ENCODE peak calls at places on chromosome 7, in four cellular contexts. A, Q, O and G are unnamed samples.

GRCh38 chr7:16967174-16967868 is 85.5 kb upstream of the AGR3 start:
- DNase-seq in A (no peak), Q (no peak), O (no peak), G (no peak)

GRCh38 chr7:66687186-66687585 is 53.3 kb upstream of the RABGEF1 start:
- DNase-seq in A (no peak), Q (no peak), O (no peak), G (no peak)

GRCh38 chr7:129188892-129189660 is 643 bp downstream of the SMO start:
- DNase-seq in A (peak), Q (no peak), O (no peak), G (peak)

GRCh38 chr7:80330434-80330833 is 181.4 kb downstream of the GNAT3 start:
- DNase-seq in A (no peak), Q (no peak), O (no peak), G (no peak)

GRCh38 chr7:157139142-157140117 is 704 bp downstream of the UBE3C start:
- DNase-seq in A (peak), Q (no peak), O (no peak), G (peak)

GRCh38 chr7:129423700-129424410 is 10.4 kb upstream of the STRIP2 start:
- DNase-seq in A (peak), Q (peak), O (peak), G (no peak)

GRCh38 chr7:154653281-154653680 is 349.6 kb downstream of the PAXIP1 start:
- DNase-seq in A (no peak), Q (no peak), O (no peak), G (no peak)

GRCh38 chr7:96075510-96076349 is 246.2 kb downstream of the SLC25A13 start:
- DNase-seq in A (peak), Q (peak), O (peak), G (peak)

GRCh38 chr7:5541087-5541992 is 117.7 kb upstream of the TNRC18 start:
- DNase-seq in A (no peak), Q (no peak), O (no peak), G (no peak)

GRCh38 chr7:155258233-155258575 is 39.5 kb upstream of the INSIG1 start:
- DNase-seq in A (peak), Q (no peak), O (no peak), G (no peak)

GRCh38 chr7:40822861-40823260 is 688.1 kb downstream of the SUGCT start:
- DNase-seq in A (no peak), Q (no peak), O (no peak), G (no peak)

GRCh38 chr7:124155400-124156022 is 122.6 kb upstream of the TMEM229A start:
- DNase-seq in A (peak), Q (no peak), O (peak), G (no peak)

GRCh38 chr7:121824276-121824675 is 48.7 kb upstream of the PTPRZ1 start:
- DNase-seq in A (no peak), Q (no peak), O (peak), G (no peak)

GRCh38 chr7:39741942-39742623 is 118.7 kb downstream of the RALA start:
- DNase-seq in A (peak), Q (peak), O (no peak), G (peak)

GRCh38 chr7:152362128-152362926 is 73.5 kb downstream of the KMT2C start:
- DNase-seq in A (no peak), Q (no peak), O (no peak), G (no peak)

GRCh38 chr7:119685906-119686305 is 587.1 kb upstream of the KCND2 start:
- DNase-seq in A (no peak), Q (no peak), O (no peak), G (no peak)

GRCh38 chr7:69110450-69111050 is 487.7 kb upstream of the AUTS2 start:
- DNase-seq in A (no peak), Q (no peak), O (no peak), G (no peak)

GRCh38 chr7:338295-339061 is 48.5 kb downstream of the FOXL3 start:
- DNase-seq in A (no peak), Q (no peak), O (no peak), G (no peak)

GRCh38 chr7:21507627-21508343 is 35.1 kb upstream of the DNAH11 start:
- DNase-seq in A (peak), Q (peak), O (peak), G (peak)

GRCh38 chr7:76260171-76260703 is 42.2 kb upstream of the HSPB1 start:
- DNase-seq in A (peak), Q (peak), O (peak), G (peak)

GRCh38 chr7:157009170-157009777 is 1.2 kb downstream of the MNX1 start:
- DNase-seq in A (peak), Q (no peak), O (peak), G (no peak)

GRCh38 chr7:50613473-50613872 is 48.3 kb upstream of the DDC start:
- DNase-seq in A (no peak), Q (no peak), O (no peak), G (no peak)

GRCh38 chr7:22443370-22444180 is 56.4 kb downstream of the STEAP1B start:
- DNase-seq in A (no peak), Q (no peak), O (peak), G (no peak)

GRCh38 chr7:69663911-69664310 is 65.6 kb downstream of the AUTS2 start:
- DNase-seq in A (no peak), Q (no peak), O (no peak), G (no peak)

GRCh38 chr7:64902806-64903721 is at the start of gene ZNF273:
- DNase-seq in A (peak), Q (peak), O (peak), G (peak)

GRCh38 chr7:27179030-27179429 is 4.9 kb upstream of the HOXA10 start:
- DNase-seq in A (no peak), Q (no peak), O (no peak), G (no peak)
- TF ChIP-seq HMGXB4 in A (no peak), Q (no peak), O (no peak), G (no peak)

DNA sequence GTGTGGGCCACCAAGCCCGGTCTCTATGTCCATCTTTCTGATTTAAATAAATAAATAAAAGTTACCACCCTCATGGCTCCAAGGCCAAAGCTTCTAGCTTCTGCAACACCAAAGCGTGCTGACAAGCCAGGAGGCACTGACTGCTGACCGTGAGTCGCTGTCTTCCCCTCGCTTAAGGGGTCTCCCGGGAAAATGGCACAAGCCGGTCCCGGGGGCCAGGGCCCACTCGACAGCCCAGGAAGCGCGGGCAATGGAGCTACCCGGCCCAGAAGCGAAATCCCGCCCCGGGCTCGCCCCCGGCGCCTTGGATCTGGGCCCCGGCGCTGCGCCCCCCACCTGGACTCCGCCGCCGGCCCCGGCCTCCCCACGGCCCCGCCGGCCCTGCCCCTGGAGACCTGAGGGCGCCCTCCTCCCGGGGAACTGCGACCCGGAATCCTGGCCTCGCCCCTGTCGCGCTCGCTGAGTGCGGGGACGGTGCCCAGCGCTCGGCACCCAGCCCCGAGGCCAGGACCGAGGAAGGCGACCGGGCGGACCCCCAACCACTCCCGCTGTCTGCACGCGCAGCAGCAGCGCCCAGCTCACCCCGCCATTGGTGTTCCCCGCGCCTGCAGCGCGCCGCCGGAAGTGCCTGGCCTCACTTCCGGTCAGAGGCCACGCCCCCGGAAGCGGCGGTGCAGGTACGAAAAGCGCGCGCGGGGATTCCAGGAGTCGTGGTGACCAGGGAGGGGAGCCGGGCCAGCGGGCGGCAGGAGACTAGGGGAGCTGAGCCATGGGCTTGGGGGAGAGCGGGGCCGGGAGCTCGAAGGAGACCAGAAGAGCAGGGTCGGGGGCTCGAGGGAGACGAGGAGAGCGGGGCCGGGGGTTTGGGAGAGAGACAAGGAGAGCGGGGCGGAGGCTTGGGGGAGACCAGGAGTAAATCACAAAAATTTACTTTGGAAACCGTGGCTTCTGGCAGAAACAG is at the start of the genes MRM2 and NUDT1:
- DNase-seq in A (peak), Q (peak), O (peak), G (peak)
- TF ChIP-seq HMGXB4 in A (no peak), Q (no peak), O (peak), G (peak)

GRCh38 chr7:27697861-27698430 is 35.3 kb upstream of the HIBADH start:
- DNase-seq in A (peak), Q (no peak), O (peak), G (no peak)
- TF ChIP-seq HMGXB4 in A (no peak), Q (no peak), O (no peak), G (no peak)

GRCh38 chr7:84207025-84207424 is 12.4 kb upstream of the SEMA3A start:
- DNase-seq in A (no peak), Q (no peak), O (no peak), G (no peak)
- TF ChIP-seq HMGXB4 in A (no peak), Q (no peak), O (no peak), G (no peak)

GRCh38 chr7:92057375-92057774 is 76.9 kb downstream of the CYP51A1 start:
- DNase-seq in A (no peak), Q (no peak), O (no peak), G (no peak)
- TF ChIP-seq HMGXB4 in A (no peak), Q (no peak), O (no peak), G (no peak)

GRCh38 chr7:42414028-42414427 is 177.0 kb upstream of the GLI3 start:
- DNase-seq in A (no peak), Q (no peak), O (no peak), G (no peak)

GRCh38 chr7:42409296-42409695 is 172.3 kb upstream of the GLI3 start:
- DNase-seq in A (no peak), Q (no peak), O (no peak), G (no peak)

GRCh38 chr7:42414961-42415505 is 178.0 kb upstream of the GLI3 start:
- DNase-seq in A (no peak), Q (no peak), O (no peak), G (no peak)
- TF ChIP-seq HMGXB4 in A (no peak), Q (no peak), O (no peak), G (no peak)

GRCh38 chr7:30983042-30983913 is 19.5 kb downstream of the GHRHR start:
- DNase-seq in A (peak), Q (peak), O (peak), G (peak)

GRCh38 chr7:30979027-30979426 is 15.3 kb downstream of the GHRHR start:
- DNase-seq in A (no peak), Q (no peak), O (no peak), G (no peak)

GRCh38 chr7:30977896-30978564 is 14.3 kb downstream of the GHRHR start:
- DNase-seq in A (peak), Q (peak), O (peak), G (peak)

GRCh38 chr7:30980194-30980593 is 16.4 kb downstream of the GHRHR start:
- DNase-seq in A (no peak), Q (no peak), O (no peak), G (no peak)

DNA sequence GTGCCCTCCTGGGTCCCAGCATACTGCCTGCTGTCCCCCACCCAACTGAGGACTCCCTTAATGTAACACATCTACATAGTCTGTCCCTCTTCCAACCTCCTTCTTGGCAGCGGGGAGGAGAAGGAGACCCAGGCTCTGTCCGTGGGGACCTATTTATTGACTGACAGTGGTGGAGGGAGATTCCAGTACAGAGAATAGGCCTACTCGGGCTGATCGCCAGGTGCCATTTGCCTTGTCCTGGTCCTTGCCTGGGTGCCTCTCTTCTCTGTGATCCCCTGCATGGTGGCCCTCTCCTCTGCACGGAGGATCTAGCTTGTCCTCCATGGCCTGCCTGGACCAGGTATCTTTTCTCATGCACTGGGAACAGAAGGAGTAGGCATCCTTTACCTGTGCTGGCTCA is 17.0 kb downstream of the GHRHR start:
- DNase-seq in A (no peak), Q (no peak), O (no peak), G (no peak)
- TF ChIP-seq HMGXB4 in A (no peak), Q (no peak), O (no peak), G (no peak)

DNA sequence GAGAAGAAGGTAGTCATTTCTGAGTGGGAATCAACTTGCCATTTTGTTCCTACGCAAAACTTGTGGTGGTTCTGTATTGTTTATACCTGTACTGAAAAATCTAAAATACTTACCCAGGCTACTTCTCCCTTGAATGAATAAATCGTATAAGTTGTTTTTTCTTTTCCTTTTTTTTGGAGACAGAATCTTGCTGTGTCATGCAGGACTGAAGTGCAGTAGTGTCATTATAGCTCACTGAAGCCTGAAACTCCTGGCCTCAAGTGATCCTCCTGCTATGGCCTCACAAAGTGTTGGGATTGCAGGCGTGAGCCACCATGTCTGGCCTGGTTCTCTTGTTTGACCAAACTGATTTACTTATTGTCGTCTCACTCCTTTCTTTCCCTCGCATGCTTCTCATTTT is 27.9 kb downstream of the LUC7L2 start:
- DNase-seq in A (no peak), Q (no peak), O (no peak), G (no peak)
- TF ChIP-seq HMGXB4 in A (no peak), Q (no peak), O (no peak), G (no peak)

GRCh38 chr7:158821173-158822021 is 7.9 kb downstream of the ESYT2 start:
- DNase-seq in A (peak), Q (peak), O (peak), G (no peak)

GRCh38 chr7:158827411-158828342 is 1.6 kb downstream of the ESYT2 start:
- DNase-seq in A (peak), Q (peak), O (no peak), G (no peak)

GRCh38 chr7:158820656-158821055 is 8.7 kb downstream of the ESYT2 start:
- DNase-seq in A (no peak), Q (no peak), O (no peak), G (no peak)

GRCh38 chr7:158825628-158826289 is 3.5 kb downstream of the ESYT2 start:
- DNase-seq in A (no peak), Q (no peak), O (peak), G (no peak)

DNA sequence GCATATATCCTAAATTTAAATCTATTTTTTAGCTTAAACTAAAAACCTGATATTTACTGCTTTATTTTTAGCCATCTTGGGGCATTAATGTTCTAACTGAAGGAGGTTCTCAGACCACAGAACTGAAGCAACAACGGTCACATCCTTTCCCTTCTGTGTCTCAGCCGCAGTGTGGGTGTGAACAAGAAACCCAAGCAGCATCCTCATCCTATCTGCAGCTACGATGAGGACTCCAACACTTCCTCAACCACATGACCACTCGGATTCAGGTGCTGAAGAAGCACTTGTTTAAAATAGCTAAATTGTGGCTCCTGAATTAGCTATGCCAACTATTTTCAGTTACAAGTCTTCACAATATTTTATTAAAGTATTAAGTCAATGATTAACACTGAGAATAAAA is 5.3 kb downstream of the ESYT2 start:
- DNase-seq in A (no peak), Q (no peak), O (no peak), G (no peak)
- TF ChIP-seq HMGXB4 in A (no peak), Q (no peak), O (no peak), G (no peak)

GRCh38 chr7:7810380-7810779 is 92.0 kb upstream of the RPA3 start:
- DNase-seq in A (no peak), Q (no peak), O (no peak), G (no peak)
- TF ChIP-seq HMGXB4 in A (no peak), Q (no peak), O (no peak), G (no peak)